ENCODE peak calls at places on chromosome 4, in four cellular contexts. Z is pancreas, H is OCI-LY7, R is tibial nerve. M is an unnamed sample.

GRCh38 chr4:158302076-158302866 is 92.0 kb downstream of the TMEM144 start:
- DNase-seq in R (no peak), H (no peak), Z (no peak), M (no peak)

GRCh38 chr4:78747328-78747946 is 28.7 kb upstream of the BMP2K start:
- DNase-seq in Z (no peak), H (no peak), R (no peak), M (no peak)

GRCh38 chr4:124427095-124427767 is 285.3 kb downstream of the ANKRD50 start:
- DNase-seq in Z (no peak), H (no peak), R (no peak), M (no peak)

GRCh38 chr4:71553605-71554004 is 214.8 kb downstream of the SLC4A4 start:
- DNase-seq in R (no peak), H (peak), Z (no peak), M (no peak)

GRCh38 chr4:176784816-176785215 is 7.9 kb downstream of the VEGFC start:
- DNase-seq in H (no peak), R (no peak), Z (no peak), M (no peak)

GRCh38 chr4:106035204-106035603 is 139.9 kb downstream of the NPNT start:
- DNase-seq in R (no peak), H (no peak), Z (no peak), M (no peak)

GRCh38 chr4:128782875-128783614 is 26.5 kb upstream of the JADE1 start:
- DNase-seq in H (no peak), Z (no peak), R (no peak), M (no peak)

GRCh38 chr4:73721419-73721818 is 18.9 kb upstream of the CXCL8 start:
- DNase-seq in R (no peak), Z (no peak), H (no peak), M (no peak)

GRCh38 chr4:188433916-188434315 is 294.7 kb downstream of the TRIML1 start:
- DNase-seq in R (no peak), H (no peak), Z (no peak), M (no peak)

GRCh38 chr4:81715335-81715734 is 243.6 kb upstream of the RASGEF1B start:
- DNase-seq in Z (no peak), H (no peak), R (no peak), M (no peak)

GRCh38 chr4:158915683-158916241 is 146.9 kb downstream of the FNIP2 start:
- DNase-seq in Z (no peak), R (no peak), H (no peak), M (no peak)

GRCh38 chr4:7108046-7108625 is 40.3 kb upstream of the GRPEL1 start:
- DNase-seq in Z (no peak), H (no peak), R (no peak), M (no peak)

GRCh38 chr4:61923179-61923578 is 723.1 kb downstream of the ADGRL3 start:
- DNase-seq in H (no peak), Z (no peak), R (no peak), M (no peak)

GRCh38 chr4:111952708-111953107 is 192.5 kb upstream of the FAM241A start:
- DNase-seq in R (no peak), H (no peak), Z (no peak), M (no peak)

GRCh38 chr4:42048394-42048793 is 58.1 kb downstream of the SLC30A9 start:
- DNase-seq in Z (no peak), H (no peak), R (no peak), M (no peak)

GRCh38 chr4:183639291-183639690 is 19.7 kb downstream of the RWDD4 start:
- DNase-seq in R (no peak), Z (no peak), H (no peak), M (no peak)
- H3K27ac ChIP-seq in R (no peak), Z (no peak), H (no peak), M (no peak)

DNA sequence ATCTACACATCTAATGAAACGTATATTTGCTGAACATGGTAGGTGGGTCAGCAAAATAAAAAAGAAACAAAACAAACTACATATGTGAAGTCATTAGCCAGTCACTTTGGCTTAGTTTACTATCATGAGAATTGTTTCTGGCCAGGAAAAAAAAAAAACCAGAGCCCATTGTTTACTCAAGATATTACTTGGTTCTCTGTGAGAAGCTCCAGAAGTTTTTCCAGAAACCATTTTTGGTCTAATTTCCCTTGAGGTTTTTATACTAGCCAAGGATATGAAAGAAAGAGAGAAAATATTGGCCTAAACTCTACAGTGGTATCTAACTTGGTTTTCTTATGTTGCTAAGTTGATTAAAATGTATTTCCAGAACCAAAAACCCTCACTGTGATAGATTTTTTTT is 259.1 kb downstream of the PDHA2 start:
- DNase-seq in R (no peak), H (no peak), Z (no peak), M (no peak)
- H3K27ac ChIP-seq in R (no peak), H (no peak), Z (peak), M (no peak)

GRCh38 chr4:86947494-86948120 is 12.8 kb downstream of the AFF1 start:
- DNase-seq in H (no peak), R (no peak), Z (no peak), M (no peak)

GRCh38 chr4:86950835-86951525 is 16.2 kb downstream of the AFF1 start:
- DNase-seq in Z (no peak), H (peak), R (no peak), M (no peak)

GRCh38 chr4:86944964-86945781 is 10.4 kb downstream of the AFF1 start:
- DNase-seq in H (no peak), R (no peak), Z (no peak), M (no peak)

GRCh38 chr4:86946868-86947493 is 12.2 kb downstream of the AFF1 start:
- DNase-seq in H (no peak), Z (no peak), R (no peak), M (no peak)

DNA sequence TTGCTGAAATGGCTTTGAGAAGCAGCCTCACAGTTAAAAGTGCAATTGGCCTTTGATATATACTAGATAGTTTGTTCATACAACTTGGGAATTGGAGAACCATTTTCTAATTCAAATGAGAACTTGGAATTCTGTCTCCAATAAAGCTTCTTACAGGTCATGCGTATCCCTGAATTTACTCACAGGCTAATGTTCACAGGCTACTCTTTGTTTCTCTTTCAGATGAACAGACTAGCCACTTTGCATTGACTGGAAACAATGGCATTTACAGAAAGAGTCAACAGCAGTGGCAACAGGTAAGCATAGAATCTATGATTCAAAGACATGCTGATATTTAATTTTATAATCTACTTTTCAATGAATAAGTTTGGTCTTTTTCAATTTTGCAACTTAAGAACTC is 13.5 kb downstream of the AFF1 start:
- DNase-seq in H (no peak), R (no peak), Z (no peak), M (no peak)
- H3K27ac ChIP-seq in H (no peak), R (no peak), Z (no peak), M (no peak)

DNA sequence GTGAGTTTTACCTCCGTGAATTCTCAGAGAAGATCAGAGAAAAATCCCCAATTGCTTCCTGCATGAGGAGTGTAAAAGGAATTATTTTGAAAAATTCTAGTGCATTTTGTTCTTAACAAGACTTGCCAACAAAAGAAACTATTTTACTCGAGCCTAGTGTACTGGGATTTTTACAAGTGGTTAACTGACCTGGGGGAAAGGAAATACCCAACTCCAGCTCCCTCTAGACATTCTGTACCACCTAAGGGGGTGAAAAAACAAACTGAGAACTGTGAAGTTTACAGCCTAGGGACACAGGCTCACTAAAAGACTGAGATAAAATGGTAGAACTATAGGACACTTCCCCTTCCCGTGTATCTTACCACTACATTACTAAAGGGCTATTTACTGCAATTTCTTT is 2.6 kb upstream of the ADH5 start:
- DNase-seq in R (no peak), H (no peak), Z (no peak), M (no peak)
- H3K27ac ChIP-seq in R (no peak), H (no peak), Z (no peak), M (no peak)

DNA sequence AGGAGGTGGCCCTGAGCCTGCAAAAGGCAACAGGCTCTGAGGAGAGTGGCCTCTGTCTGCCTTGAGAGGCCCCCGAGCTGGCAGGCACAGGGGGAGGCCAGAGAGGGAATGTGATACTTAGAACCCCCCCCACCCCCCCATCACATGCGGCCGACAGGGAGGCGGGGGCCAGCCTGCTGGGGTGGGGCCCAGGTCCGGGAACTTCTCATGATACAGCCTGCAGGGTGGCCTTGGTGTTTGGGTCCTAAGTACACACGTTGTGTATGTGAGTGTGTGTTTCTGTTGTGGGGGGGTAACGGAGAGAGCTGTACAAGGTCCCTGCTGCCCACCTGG is 19.7 kb downstream of the SH3BP2 start:
- DNase-seq in R (no peak), Z (no peak), H (peak), M (no peak)
- H3K27ac ChIP-seq in R (peak), Z (peak), H (peak), M (peak)

DNA sequence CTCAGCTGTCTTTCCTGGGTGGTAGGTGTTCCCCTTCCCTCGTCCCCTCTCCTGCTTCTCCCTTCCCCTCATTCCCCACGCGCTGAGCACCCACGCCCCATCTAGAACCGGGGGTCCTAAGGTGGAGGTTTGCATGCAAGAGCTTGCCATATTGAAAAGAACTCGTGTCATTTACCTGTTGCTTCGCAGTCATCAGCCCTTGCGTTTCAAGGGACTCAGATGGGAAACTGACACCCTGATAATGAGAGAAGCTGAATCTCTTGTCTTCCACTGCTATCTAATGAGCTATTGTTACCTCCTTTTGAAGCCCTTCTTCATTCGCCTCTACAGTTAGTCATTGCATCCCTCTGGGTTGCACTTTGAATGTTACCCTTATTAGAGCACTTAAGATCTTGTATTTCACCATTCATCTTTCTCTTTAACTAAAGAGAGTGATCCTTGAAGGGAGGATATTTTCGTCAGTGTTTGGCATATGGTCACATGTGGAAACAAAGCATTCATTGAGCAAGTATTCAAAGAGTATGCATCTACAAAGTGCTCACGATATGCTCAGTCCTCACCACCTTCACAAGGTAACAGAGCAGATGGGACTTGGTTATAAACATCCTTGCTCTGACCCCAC is 25.7 kb downstream of the ARL9 start:
- DNase-seq in R (no peak), H (no peak), Z (no peak), M (no peak)
- H3K27ac ChIP-seq in R (no peak), H (no peak), Z (no peak), M (no peak)

DNA sequence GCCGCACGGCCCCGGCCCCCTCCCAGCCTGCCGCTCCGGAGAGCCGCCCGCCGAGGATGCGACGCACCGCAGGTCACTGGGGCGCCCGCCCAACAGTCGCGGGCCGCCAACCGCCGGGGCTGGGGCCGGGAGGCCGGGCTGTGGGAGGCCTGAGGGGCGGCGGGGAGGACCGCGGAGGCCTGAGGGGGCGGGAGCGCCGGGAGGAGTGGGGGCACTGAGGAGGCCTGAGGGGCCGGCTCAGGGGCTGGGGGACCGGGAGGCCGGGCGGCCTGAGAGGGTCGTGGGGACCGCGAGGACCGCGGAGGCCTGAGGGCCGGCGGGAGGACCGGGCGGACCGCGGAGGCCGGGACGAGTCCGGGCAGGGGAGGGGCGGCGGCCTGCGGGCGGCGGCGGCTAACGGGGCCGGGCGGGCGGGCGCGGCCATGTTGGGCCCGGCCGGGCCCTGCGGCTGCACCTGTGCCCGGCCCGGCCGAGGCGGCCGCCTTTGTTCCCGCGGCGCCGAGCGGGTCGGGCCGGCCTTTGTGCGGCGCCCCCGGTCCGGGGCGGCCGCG is 353 bp downstream of the NSD2 start:
- DNase-seq in Z (peak), H (peak), R (no peak), M (no peak)
- H3K27ac ChIP-seq in Z (peak), H (peak), R (peak), M (peak)

GRCh38 chr4:99887837-99888236 is 6.4 kb downstream of the LAMTOR3 start:
- DNase-seq in H (no peak), R (no peak), Z (no peak), M (no peak)
- H3K27ac ChIP-seq in H (no peak), R (no peak), Z (no peak), M (no peak)

DNA sequence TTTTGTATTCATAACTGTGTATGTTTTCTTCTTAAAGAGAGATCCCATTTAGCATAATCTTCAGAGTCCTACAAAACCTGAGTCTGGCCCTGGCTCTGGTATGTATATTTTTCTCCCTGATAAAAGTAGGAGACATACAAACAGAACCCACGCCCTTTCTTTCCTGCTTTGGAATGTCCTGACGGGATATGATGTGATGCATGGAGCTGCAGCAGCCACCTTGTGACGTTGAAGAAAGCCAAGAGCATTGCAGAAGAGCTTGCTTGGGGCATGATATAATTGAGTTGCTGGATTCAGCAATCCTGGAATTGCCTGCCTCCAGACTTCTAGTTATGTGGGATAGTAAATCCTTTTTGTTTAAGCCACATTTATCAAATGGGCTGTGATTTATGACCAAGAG is 107.2 kb downstream of the ENPP6 start:
- DNase-seq in Z (no peak), R (no peak), H (no peak), M (no peak)
- H3K27ac ChIP-seq in Z (no peak), R (no peak), H (no peak), M (no peak)

DNA sequence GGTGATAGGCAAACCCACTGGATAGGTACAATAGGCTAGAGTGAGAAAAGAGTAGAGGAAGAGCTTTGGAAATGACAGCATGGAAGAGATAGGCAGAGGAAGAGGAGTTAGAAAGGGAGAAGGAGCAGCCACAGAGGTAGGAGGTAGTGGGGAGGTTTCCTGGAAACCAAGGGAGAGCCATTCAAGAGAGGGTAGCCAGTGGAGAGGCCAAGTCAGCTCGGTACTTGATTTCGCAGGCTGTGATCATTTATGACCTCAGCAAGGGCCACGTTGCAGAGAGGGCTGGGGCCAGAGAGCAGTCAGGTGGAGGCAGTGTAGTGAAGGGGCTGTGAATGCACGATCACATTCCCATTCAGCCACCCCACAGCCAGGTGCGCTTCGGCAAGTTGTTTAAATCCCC is 76.0 kb downstream of the TMEM131L start:
- DNase-seq in H (no peak), R (no peak), Z (no peak), M (no peak)
- H3K27ac ChIP-seq in H (no peak), R (no peak), Z (no peak), M (no peak)

M was measured in CD4-positive, CD25-positive, alpha-beta regulatory T cell.